ENCODE peak calls at places on chromosome 4, in four cellular contexts. Q, U, N and T are unnamed samples.

GRCh38 chr4:108168672-108169562 is at the start of gene LEF1:
- DNase-seq in Q (peak), U (no peak), N (peak), T (no peak)

GRCh38 chr4:53702334-53703266 is 111.3 kb upstream of the LNX1 start:
- DNase-seq in Q (peak), U (peak), N (peak), T (no peak)

GRCh38 chr4:100257567-100257966 is 67.3 kb upstream of the DDIT4L start:
- DNase-seq in Q (no peak), U (no peak), N (no peak), T (peak)

GRCh38 chr4:37865450-37865849 is 25.4 kb upstream of the TBC1D1 start:
- DNase-seq in Q (no peak), U (no peak), N (peak), T (no peak)

GRCh38 chr4:73770917-73771316 is 30.5 kb downstream of the CXCL8 start:
- DNase-seq in Q (peak), U (no peak), N (no peak), T (no peak)

GRCh38 chr4:77473509-77473908 is 132.1 kb upstream of the CXCL13 start:
- DNase-seq in Q (peak), U (no peak), N (no peak), T (no peak)

GRCh38 chr4:6716958-6717655 is 1.1 kb downstream of the BLOC1S4 start:
- DNase-seq in Q (no peak), U (no peak), N (no peak), T (no peak)

GRCh38 chr4:3721186-3721585 is 45.0 kb upstream of the ADRA2C start:
- DNase-seq in Q (no peak), U (no peak), N (no peak), T (no peak)

GRCh38 chr4:98502624-98503023 is 155.8 kb downstream of the TSPAN5 start:
- DNase-seq in Q (no peak), U (no peak), N (no peak), T (no peak)

GRCh38 chr4:48153791-48154550 is 19.9 kb upstream of the TXK start:
- DNase-seq in Q (no peak), U (no peak), N (no peak), T (no peak)

GRCh38 chr4:139511320-139511719 is 44.7 kb downstream of the SETD7 start:
- DNase-seq in Q (no peak), U (no peak), N (peak), T (no peak)

GRCh38 chr4:67198757-67199156 is 346.5 kb downstream of the CENPC start:
- DNase-seq in Q (no peak), U (no peak), N (peak), T (no peak)

GRCh38 chr4:127686656-127687055 is 43.5 kb upstream of the SLC25A31 start:
- DNase-seq in Q (no peak), U (no peak), N (peak), T (no peak)

GRCh38 chr4:181911420-181911819 is 331.8 kb upstream of the TENM3 start:
- DNase-seq in Q (no peak), U (no peak), N (peak), T (no peak)

GRCh38 chr4:184328022-184328736 is 110.5 kb upstream of the ENPP6 start:
- DNase-seq in Q (peak), U (no peak), N (no peak), T (no peak)

GRCh38 chr4:78058591-78059523 is 1.7 kb downstream of the FRAS1 start:
- DNase-seq in Q (peak), U (peak), N (peak), T (no peak)

GRCh38 chr4:128802680-128803628 is 6.5 kb upstream of the JADE1 start:
- DNase-seq in Q (no peak), U (no peak), N (no peak), T (no peak)

GRCh38 chr4:41296995-41297394 is 40.3 kb downstream of the UCHL1 start:
- DNase-seq in Q (no peak), U (no peak), N (no peak), T (no peak)

GRCh38 chr4:38371391-38371851 is 292.6 kb upstream of the KLF3 start:
- DNase-seq in Q (no peak), U (no peak), N (peak), T (no peak)

GRCh38 chr4:118059397-118059796 is 25.1 kb downstream of the NDST3 start:
- DNase-seq in Q (no peak), U (no peak), N (no peak), T (no peak)

GRCh38 chr4:88623097-88623496 is 30.8 kb downstream of the HERC3 start:
- DNase-seq in Q (no peak), U (no peak), N (peak), T (no peak)

GRCh38 chr4:48047896-48048295 is 31.3 kb downstream of the NIPAL1 start:
- DNase-seq in Q (no peak), U (no peak), N (no peak), T (no peak)

GRCh38 chr4:4507923-4508322 is 33.9 kb downstream of the STX18 start:
- DNase-seq in Q (peak), U (no peak), N (no peak), T (no peak)

GRCh38 chr4:38026138-38026740 is 66.0 kb downstream of the PTTG2 start:
- DNase-seq in Q (no peak), U (no peak), N (no peak), T (no peak)

GRCh38 chr4:15336410-15337184 is 91.2 kb upstream of the C1QTNF7 start:
- DNase-seq in Q (no peak), U (no peak), N (peak), T (no peak)

GRCh38 chr4:102713096-102713495 is 47.7 kb downstream of the MANBA start:
- DNase-seq in Q (no peak), U (no peak), N (peak), T (no peak)

GRCh38 chr4:6720202-6720699 is 4.3 kb downstream of the BLOC1S4 start:
- DNase-seq in Q (peak), U (peak), N (peak), T (peak)

GRCh38 chr4:156593464-156593863 is 378.1 kb downstream of the PDGFC start:
- DNase-seq in Q (no peak), U (no peak), N (no peak), T (no peak)

GRCh38 chr4:30721353-30722091 is 1.4 kb downstream of the PCDH7 start:
- DNase-seq in Q (no peak), U (no peak), N (no peak), T (no peak)

GRCh38 chr4:87044511-87045369 is 109.9 kb downstream of the AFF1 start:
- DNase-seq in Q (no peak), U (no peak), N (no peak), T (no peak)

GRCh38 chr4:139823746-139824145 is 158.1 kb downstream of the MGST2 start:
- DNase-seq in Q (no peak), U (no peak), N (no peak), T (no peak)

GRCh38 chr4:121273191-121273590 is 107.6 kb downstream of the QRFPR start:
- DNase-seq in Q (no peak), U (no peak), N (no peak), T (no peak)

GRCh38 chr4:121283319-121283718 is 97.5 kb downstream of the QRFPR start:
- DNase-seq in Q (no peak), U (no peak), N (no peak), T (no peak)

GRCh38 chr4:121278811-121279368 is 101.9 kb downstream of the QRFPR start:
- DNase-seq in Q (no peak), U (no peak), N (peak), T (no peak)

GRCh38 chr4:121272526-121272925 is 108.3 kb downstream of the QRFPR start:
- DNase-seq in Q (peak), U (no peak), N (peak), T (no peak)

DNA sequence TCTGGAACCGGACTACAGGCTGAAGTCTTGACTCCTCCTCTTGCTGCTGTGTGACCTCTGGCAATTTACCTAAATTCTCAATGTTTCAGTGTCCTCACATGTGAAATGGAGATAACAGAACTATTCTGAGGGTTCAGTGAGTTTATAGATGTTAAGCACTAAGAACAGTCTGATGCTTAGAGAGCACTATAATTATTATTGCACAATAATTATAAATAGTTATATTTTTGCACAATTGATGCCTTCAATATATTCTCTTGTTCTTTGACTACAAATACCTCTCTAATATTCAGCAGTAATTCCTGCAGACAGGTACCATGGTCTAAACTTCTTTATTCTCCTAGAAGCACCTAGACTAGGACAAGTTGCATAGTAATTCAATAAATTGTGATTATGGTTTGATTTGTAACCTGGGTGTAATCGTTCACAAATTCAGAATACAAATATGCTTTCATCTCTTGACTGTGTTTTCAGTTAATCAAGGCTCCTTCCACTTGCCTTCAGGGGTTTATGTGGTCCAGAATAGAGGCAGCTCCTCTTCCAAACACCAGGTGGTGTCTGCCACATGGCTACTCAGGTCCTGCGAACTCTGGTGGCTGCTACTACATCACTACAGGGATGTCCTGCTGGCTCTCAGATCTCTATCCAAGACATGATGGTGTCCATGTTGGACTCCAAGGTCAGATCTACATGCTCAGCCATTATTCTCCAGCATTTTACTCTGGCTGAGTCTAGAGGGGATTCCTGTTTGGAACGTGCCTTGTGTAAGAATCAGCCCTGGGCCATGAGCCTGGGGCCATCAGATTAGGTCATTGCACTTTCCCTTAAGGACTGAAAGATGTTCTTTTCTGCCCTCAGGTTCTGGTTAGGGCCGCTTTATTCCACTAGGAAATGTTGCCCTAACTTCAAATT is 103.4 kb downstream of the QRFPR start:
- DNase-seq in Q (peak), U (no peak), N (no peak), T (no peak)
- TF ChIP-seq CTCF in Q (peak), U (no peak), N (peak), T (peak)

DNA sequence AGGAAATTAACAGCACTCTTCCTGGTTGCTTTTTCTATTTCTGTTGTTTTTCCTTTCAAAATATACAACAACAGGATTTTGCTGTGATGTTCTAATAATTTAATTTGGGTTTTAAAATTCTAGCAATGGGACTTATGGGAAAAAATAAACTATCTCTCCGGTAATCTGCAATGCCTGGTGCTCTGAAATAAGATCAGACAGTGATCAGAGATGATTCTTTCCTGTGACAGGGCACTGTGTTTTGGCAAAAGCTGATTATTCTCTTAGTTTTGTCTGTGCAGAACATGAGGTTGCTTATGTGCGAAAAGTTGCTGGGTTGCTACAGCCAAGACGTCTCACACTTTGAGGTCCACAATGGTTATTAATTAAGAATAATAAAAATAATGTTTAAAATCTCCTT is 291.7 kb downstream of the FBXO8 start:
- DNase-seq in Q (no peak), U (no peak), N (no peak), T (no peak)
- TF ChIP-seq CTCF in Q (no peak), U (no peak), N (no peak), T (no peak)

GRCh38 chr4:27315625-27316024 is 455.0 kb downstream of the STIM2 start:
- DNase-seq in Q (no peak), U (no peak), N (no peak), T (no peak)

GRCh38 chr4:27316176-27316575 is 455.5 kb downstream of the STIM2 start:
- DNase-seq in Q (no peak), U (no peak), N (no peak), T (no peak)

DNA sequence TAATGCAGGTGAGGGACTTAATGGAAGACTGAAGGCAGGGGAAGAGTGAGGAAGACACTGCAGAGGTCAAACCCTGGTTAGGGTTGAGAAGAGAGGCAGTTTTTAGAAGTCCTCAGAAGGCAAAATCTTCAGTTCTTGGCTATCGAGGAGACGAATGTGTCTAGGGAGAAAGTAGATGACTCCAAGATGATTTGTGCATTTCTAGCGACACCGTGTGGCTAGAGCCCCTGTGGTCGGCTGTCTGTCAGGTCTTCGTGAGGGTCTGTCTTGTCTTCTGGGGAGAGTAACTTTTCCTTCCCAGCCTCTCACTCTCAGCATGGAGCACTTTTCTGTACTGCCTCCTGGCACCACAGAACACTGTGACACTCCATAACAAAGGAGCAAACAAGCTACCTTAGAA is 458.1 kb downstream of the STIM2 start:
- DNase-seq in Q (no peak), U (no peak), N (no peak), T (no peak)
- TF ChIP-seq CTCF in Q (peak), U (no peak), N (peak), T (peak)

DNA sequence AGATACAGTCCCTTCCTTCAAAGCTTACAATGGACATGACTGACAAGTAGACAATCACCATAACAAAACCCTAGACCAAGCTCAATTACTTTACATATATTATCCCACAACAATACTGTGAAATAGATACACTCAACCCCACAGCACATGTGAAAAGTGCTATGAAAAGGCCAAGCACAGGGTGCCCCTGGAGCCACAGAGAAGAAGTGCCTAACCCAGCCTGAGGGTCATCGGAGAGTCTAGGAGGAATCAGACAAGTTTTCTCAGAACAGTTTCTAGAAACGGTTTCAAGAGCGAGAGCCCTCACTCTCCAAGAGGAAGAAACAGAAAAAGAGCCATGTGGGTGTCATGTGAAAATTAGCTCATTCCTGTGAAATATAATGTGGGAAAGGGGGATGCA is 15.4 kb downstream of the AMBN start:
- DNase-seq in Q (no peak), U (no peak), N (no peak), T (no peak)
- TF ChIP-seq CTCF in Q (no peak), U (no peak), N (no peak), T (no peak)

GRCh38 chr4:145061325-145061920 is 36.6 kb downstream of the ANAPC10 start:
- DNase-seq in Q (peak), U (no peak), N (no peak), T (no peak)
- TF ChIP-seq CTCF in Q (peak), U (no peak), N (no peak), T (peak)

GRCh38 chr4:92163348-92163747 is 140.4 kb upstream of the GRID2 start:
- DNase-seq in Q (peak), U (no peak), N (no peak), T (no peak)
- TF ChIP-seq CTCF in Q (peak), U (no peak), N (peak), T (no peak)

GRCh38 chr4:187929024-187929423 is 66.5 kb upstream of the ZFP42 start:
- DNase-seq in Q (no peak), U (no peak), N (no peak), T (no peak)
- TF ChIP-seq CTCF in Q (no peak), U (no peak), N (peak), T (no peak)

DNA sequence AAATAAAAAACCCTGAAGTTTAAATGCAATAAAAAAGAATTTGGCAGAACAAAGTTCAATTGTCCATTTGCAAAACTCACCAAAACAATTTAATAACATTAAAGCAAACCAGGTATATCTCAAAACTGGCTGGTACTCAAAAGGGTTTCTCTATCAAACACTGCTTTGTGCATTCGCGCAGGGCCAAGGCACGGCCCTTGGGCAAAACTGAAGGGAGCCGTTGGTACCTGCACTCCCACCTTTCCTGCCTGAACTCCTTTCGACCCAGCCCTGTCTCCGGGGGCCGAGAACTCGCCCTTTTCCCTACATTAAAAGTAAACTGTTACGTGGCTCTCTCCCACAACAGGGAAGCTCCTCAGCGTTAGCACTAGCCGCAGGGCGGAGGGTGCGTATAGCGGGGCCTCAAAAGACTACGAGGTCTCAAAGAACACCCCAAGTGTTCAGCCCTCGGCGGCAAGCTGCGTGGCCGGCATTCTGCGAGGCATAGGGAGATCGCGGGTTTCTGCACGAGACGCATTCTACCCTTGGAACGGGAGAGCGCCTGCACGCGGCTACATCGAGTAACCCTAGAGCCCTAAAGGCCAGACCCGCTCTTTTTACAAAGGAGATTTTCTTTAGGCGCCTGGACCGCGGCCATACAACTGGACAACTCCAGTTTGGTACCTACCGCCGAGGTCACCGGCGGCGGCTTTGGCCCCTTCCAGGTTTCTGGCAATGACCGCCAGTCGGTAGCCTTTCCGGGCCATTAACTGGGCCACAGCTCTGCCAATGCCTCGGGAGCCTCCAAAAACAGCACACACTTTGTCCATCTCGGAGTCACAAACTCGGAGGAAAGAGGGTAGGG is 552 bp downstream of the CBR4 start:
- DNase-seq in Q (peak), U (peak), N (peak), T (peak)
- TF ChIP-seq CTCF in Q (peak), U (no peak), N (peak), T (no peak)